ENCODE peak calls at places on chromosomes 3 and 15, in five cellular contexts. X, Q, I, Y and D are unnamed samples.

GRCh38 chr15:43828061-43828657 is 1.4 kb downstream of the WDR76 start:
- DNase-seq in Y (no peak), X (peak; percentile 14), I (peak; percentile 32), Q (no peak), D (no peak)

GRCh38 chr15:78197632-78198031 is 36.7 kb downstream of the ACSBG1 start:
- DNase-seq in Y (no peak), I (no peak), X (no peak), Q (no peak), D (no peak)

GRCh38 chr3:119695480-119695879 is 7.3 kb upstream of the CFAP91 start:
- DNase-seq in Y (no peak), I (peak; percentile 10), X (no peak), Q (no peak), D (no peak)

GRCh38 chr15:41599061-41599460 is 40.0 kb downstream of the TYRO3 start:
- DNase-seq in Y (no peak), I (no peak), X (no peak), Q (no peak), D (no peak)

GRCh38 chr3:22366781-22367180 is 615.8 kb upstream of the ZNF385D start:
- DNase-seq in I (no peak), X (no peak), Q (no peak), Y (no peak), D (no peak)

GRCh38 chr3:133387341-133387740 is 12.5 kb upstream of the BFSP2 start:
- DNase-seq in Y (no peak), X (no peak), Q (no peak), I (no peak), D (no peak)

GRCh38 chr3:146189519-146190173 is 28.7 kb upstream of the PLOD2 start:
- DNase-seq in Q (no peak), X (peak; percentile 61), Y (peak; percentile 56), I (peak; percentile 26), D (no peak)

GRCh38 chr3:32451049-32451659 is 51.5 kb downstream of the CMTM6 start:
- DNase-seq in I (no peak), X (no peak), Y (no peak), Q (no peak), D (no peak)

GRCh38 chr3:112984485-112984884 is 6.3 kb upstream of the GTPBP8 start:
- DNase-seq in Y (no peak), I (no peak), Q (no peak), X (peak; percentile 49), D (peak; percentile 46)

GRCh38 chr15:72851586-72851985 is 68.0 kb upstream of the ADPGK start:
- DNase-seq in I (no peak), X (no peak), Y (no peak), Q (no peak), D (no peak)

GRCh38 chr3:194872669-194872977 is 186.9 kb downstream of the FAM43A start:
- DNase-seq in X (peak; percentile 76), Q (no peak), Y (no peak), I (peak; percentile 59), D (no peak)

GRCh38 chr3:24242012-24242698 is 252.5 kb downstream of the THRB start:
- DNase-seq in Y (no peak), I (peak; percentile 82), X (peak; percentile 76), Q (no peak), D (peak; percentile 29)

GRCh38 chr3:12400795-12401194 is 83.5 kb upstream of the TSEN2 start:
- DNase-seq in X (peak; percentile 86), I (peak; percentile 56), Y (no peak), Q (no peak), D (no peak)

GRCh38 chr3:65033577-65033976 is 345.8 kb upstream of the ADAMTS9 start:
- DNase-seq in X (no peak), I (no peak), Q (no peak), Y (no peak), D (no peak)

GRCh38 chr3:193594946-193595689 is 2.1 kb downstream of the OPA1 start:
- DNase-seq in Q (no peak), X (peak; percentile 34), Y (no peak), I (no peak), D (no peak)

GRCh38 chr3:184748219-184749135 is 36.6 kb upstream of the MAGEF1 start:
- DNase-seq in Q (peak; percentile 51), Y (peak; percentile 44), I (peak; percentile 26), X (no peak), D (no peak)

GRCh38 chr3:51319271-51319670 is 65.8 kb upstream of the MANF start:
- DNase-seq in X (no peak), Q (no peak), Y (no peak), I (peak; percentile 64), D (no peak)

GRCh38 chr3:177427096-177427495 is 229.8 kb upstream of the TBL1XR1 start:
- DNase-seq in Y (no peak), I (no peak), X (no peak), Q (no peak), D (no peak)

GRCh38 chr3:31004025-31004678 is 109.7 kb upstream of the GADL1 start:
- DNase-seq in X (peak; percentile 89), Q (no peak), Y (no peak), I (peak; percentile 75), D (no peak)

GRCh38 chr15:47460775-47461174 is 256.5 kb upstream of the SEMA6D start:
- DNase-seq in Q (no peak), I (no peak), Y (no peak), X (no peak), D (no peak)

GRCh38 chr3:4581905-4582611 is 88.9 kb downstream of the ITPR1 start:
- DNase-seq in X (no peak), Q (no peak), Y (no peak), I (no peak), D (no peak)

GRCh38 chr3:65950340-65951326 is 88.1 kb downstream of the MAGI1 start:
- DNase-seq in X (peak; percentile 55), Q (peak; percentile 54), I (no peak), Y (no peak), D (no peak)

GRCh38 chr15:43212299-43212698 is 8.5 kb downstream of the EPB42 start:
- DNase-seq in Y (no peak), Q (no peak), I (no peak), X (no peak), D (no peak)

GRCh38 chr3:4071481-4072184 is 231.5 kb upstream of the SETMAR start:
- DNase-seq in X (no peak), I (no peak), Y (peak; percentile 25), Q (peak; percentile 62), D (no peak)

GRCh38 chr3:128584412-128585020 is 66.1 kb downstream of the RPN1 start:
- DNase-seq in I (peak; percentile 89), X (peak; percentile 70), Q (peak; percentile 82), Y (peak; percentile 77), D (peak; percentile 74)

GRCh38 chr3:10867384-10867783 is 51.4 kb downstream of the SLC6A11 start:
- DNase-seq in I (peak; percentile 44), Y (no peak), Q (peak; percentile 60), X (peak; percentile 5), D (no peak)